ENCODE peak calls at places on chromosomes 12 and 14, in five cellular contexts. G, L, A, Z and I are unnamed samples.

GRCh38 chr12:44654641-44655625 is 221.2 kb downstream of the NELL2 start:
- DNase-seq in Z (no peak), G (no peak), A (peak; percentile 13), L (no peak), I (no peak)

GRCh38 chr12:127811988-127812387 is 455.0 kb upstream of the TMEM132C start:
- DNase-seq in Z (no peak), L (no peak), G (peak; percentile 33), A (peak; percentile 34), I (no peak)

GRCh38 chr12:50979369-50980052 is 27.2 kb downstream of the HIGD1C start:
- DNase-seq in A (no peak), L (no peak), G (no peak), Z (no peak), I (no peak)

GRCh38 chr12:115402443-115403170 is 718.6 kb upstream of the TBX3 start:
- DNase-seq in A (no peak), Z (no peak), G (no peak), L (no peak), I (no peak)

GRCh38 chr14:67240168-67240932 is 885 bp upstream of the PALS1 start:
- DNase-seq in G (no peak), L (peak; percentile 46), Z (peak; percentile 21), A (no peak), I (no peak)

GRCh38 chr12:64670039-64670438 is 59.7 kb downstream of the RASSF3 start:
- DNase-seq in L (no peak), G (no peak), Z (no peak), A (no peak), I (no peak)

GRCh38 chr14:105859717-105860614 is 333.6 kb downstream of the TMEM121 start:
- DNase-seq in Z (no peak), G (no peak), L (no peak), A (no peak), I (no peak)

GRCh38 chr14:60506985-60507829 is 1.7 kb upstream of the SIX6 start:
- DNase-seq in L (no peak), G (no peak), A (peak; percentile 92), Z (no peak), I (no peak)

GRCh38 chr12:1525858-1526257 is 68.5 kb downstream of the FBXL14 start:
- DNase-seq in L (no peak), A (no peak), G (no peak), Z (no peak), I (no peak)

GRCh38 chr12:79217306-79217705 is 352.7 kb downstream of the SYT1 start:
- DNase-seq in L (no peak), A (no peak), Z (no peak), G (no peak), I (no peak)

GRCh38 chr12:110906088-110906487 is 14.3 kb downstream of the MYL2 start:
- DNase-seq in L (no peak), Z (no peak), A (no peak), G (no peak), I (no peak)

GRCh38 chr14:36935976-36936678 is 236.3 kb downstream of the SLC25A21 start:
- DNase-seq in G (peak; percentile 5), L (no peak), Z (no peak), A (no peak), I (no peak)

GRCh38 chr14:61566537-61567225 is 128.6 kb upstream of the HIF1A start:
- DNase-seq in Z (no peak), A (no peak), L (no peak), G (peak; percentile 83), I (no peak)

GRCh38 chr14:78023112-78023511 is 147.1 kb upstream of the NRXN3 start:
- DNase-seq in L (no peak), A (no peak), Z (no peak), G (no peak), I (no peak)

GRCh38 chr12:75565795-75566194 is 54.4 kb upstream of the KRR1 start:
- DNase-seq in A (no peak), G (no peak), L (no peak), Z (no peak), I (no peak)

GRCh38 chr12:113359133-113359938 is 949 bp downstream of the PLBD2 start:
- DNase-seq in Z (no peak), G (no peak), L (no peak), A (peak; percentile 56), I (no peak)

GRCh38 chr14:44896275-44897040 is 65.3 kb downstream of the KLHL28 start:
- DNase-seq in L (no peak), Z (no peak), G (no peak), A (no peak), I (no peak)

GRCh38 chr14:44962573-44963528 is 861 bp downstream of the TOGARAM1 start:
- DNase-seq in A (no peak), G (peak; percentile 63), L (no peak), Z (no peak), I (peak; percentile 22)

GRCh38 chr12:122094735-122095561 is 16.4 kb downstream of the MLXIP start:
- DNase-seq in G (peak; percentile 58), A (no peak), Z (no peak), L (no peak), I (no peak)

GRCh38 chr12:33488036-33488435 is 48.4 kb upstream of the SYT10 start:
- DNase-seq in G (no peak), Z (no peak), A (no peak), L (no peak), I (no peak)

GRCh38 chr12:67764055-67764454 is 115.5 kb downstream of the DYRK2 start:
- DNase-seq in L (no peak), Z (no peak), G (no peak), A (no peak), I (no peak)